ENCODE peak calls at places on chromosome 16, in seven cellular contexts. V is K562; A is AG04450; G is CD8-positive, alpha-beta memory T cell; W is astrocyte of the spinal cord; K is IMR-90; P is ecto neural progenitor cell. E is an unnamed sample.

GRCh38 chr16:64308721-64309120 is 813.1 kb downstream of the CDH11 start:
- DNase-seq in W (no peak), A (no peak), K (no peak), P (no peak), G (no peak), V (no peak), E (no peak)

GRCh38 chr16:69055003-69055402 is 50.5 kb upstream of the HAS3 start:
- DNase-seq in W (peak), V (no peak), G (no peak), P (no peak), A (no peak), K (peak), E (no peak)

GRCh38 chr16:85401917-85402766 is 211.0 kb upstream of the GSE1 start:
- DNase-seq in A (no peak), W (no peak), K (no peak), P (no peak), G (no peak), V (no peak), E (no peak)

GRCh38 chr16:30183961-30184429 is 593 bp downstream of the CORO1A start:
- DNase-seq in G (peak), V (no peak), W (no peak), P (peak), A (no peak), K (no peak), E (peak)

GRCh38 chr16:86585821-86586611 is 7.7 kb downstream of the FOXL1 start:
- DNase-seq in K (peak), W (peak), G (no peak), V (no peak), P (no peak), A (peak), E (no peak)

GRCh38 chr16:12078405-12079245 is 102.1 kb downstream of the SNX29 start:
- DNase-seq in G (no peak), A (no peak), K (no peak), W (no peak), P (no peak), V (no peak), E (no peak)

GRCh38 chr16:77213542-77214108 is 14.4 kb downstream of the SYCE1L start:
- DNase-seq in W (peak), G (no peak), P (no peak), V (no peak), A (peak), K (peak), E (no peak)

GRCh38 chr16:14302399-14303181 is 231.5 kb downstream of the MRTFB start:
- DNase-seq in G (no peak), W (no peak), V (peak), K (no peak), P (peak), A (no peak), E (no peak)

E was measured in ascending aorta.